ENCODE peak calls at places on chromosomes 1 and 21, in eight cellular contexts. One of them, this sample, is unnamed. For H3K36me3, the result is how much of the 10 kb centered on the place peaks cover.

GRCh38 chr1:222310830-222311229 is 237.1 kb downstream of the HHIPL2 start:
- DNase-seq in heart left ventricle: peak
- DNase-seq in Panc1: no peak
- DNase-seq in upper lobe of right lung: no peak
- DNase-seq in adipocyte: no peak
- DNase-seq in H7: no peak
- DNase-seq in NT2/D1: no peak
- DNase-seq in heart right ventricle: peak
- DNase-seq in this sample: no peak

GRCh38 chr1:27218736-27219135 is 15.7 kb upstream of the WDTC1 start:
- DNase-seq in Panc1: no peak
- DNase-seq in heart left ventricle: no peak
- DNase-seq in heart right ventricle: no peak
- DNase-seq in NT2/D1: no peak
- DNase-seq in upper lobe of right lung: no peak
- DNase-seq in H7: no peak
- DNase-seq in adipocyte: no peak
- DNase-seq in this sample: no peak

GRCh38 chr1:244843148-244843978 is 7.9 kb downstream of the COX20 start:
- DNase-seq in Panc1: no peak
- DNase-seq in adipocyte: peak
- DNase-seq in heart left ventricle: no peak
- DNase-seq in upper lobe of right lung: no peak
- DNase-seq in heart right ventricle: no peak
- DNase-seq in NT2/D1: no peak
- DNase-seq in H7: no peak
- DNase-seq in this sample: no peak

GRCh38 chr21:42346866-42347600 is 3.8 kb downstream of the TFF2 start:
- DNase-seq in heart left ventricle: no peak
- DNase-seq in upper lobe of right lung: no peak
- DNase-seq in adipocyte: no peak
- DNase-seq in NT2/D1: no peak
- DNase-seq in Panc1: no peak
- DNase-seq in heart right ventricle: no peak
- DNase-seq in H7: no peak
- DNase-seq in this sample: no peak

GRCh38 chr1:185562623-185563359 is 171.4 kb upstream of the HMCN1 start:
- DNase-seq in H7: no peak
- DNase-seq in adipocyte: no peak
- DNase-seq in NT2/D1: no peak
- DNase-seq in Panc1: no peak
- DNase-seq in heart right ventricle: no peak
- DNase-seq in upper lobe of right lung: no peak
- DNase-seq in heart left ventricle: no peak
- DNase-seq in this sample: no peak

GRCh38 chr1:53154859-53155438 is 12.5 kb upstream of the SLC1A7 start:
- DNase-seq in heart left ventricle: no peak
- DNase-seq in H7: no peak
- DNase-seq in Panc1: no peak
- DNase-seq in upper lobe of right lung: no peak
- DNase-seq in adipocyte: no peak
- DNase-seq in heart right ventricle: no peak
- DNase-seq in NT2/D1: no peak
- DNase-seq in this sample: no peak

GRCh38 chr1:177355575-177355974 is 184.8 kb downstream of the BRINP2 start:
- DNase-seq in upper lobe of right lung: no peak
- DNase-seq in adipocyte: peak
- DNase-seq in heart left ventricle: no peak
- DNase-seq in H7: no peak
- DNase-seq in Panc1: peak
- DNase-seq in NT2/D1: no peak
- DNase-seq in heart right ventricle: no peak
- DNase-seq in this sample: peak

GRCh38 chr1:44855742-44856141 is 12.7 kb upstream of the PTCH2 start:
- DNase-seq in heart left ventricle: no peak
- DNase-seq in heart right ventricle: no peak
- DNase-seq in H7: no peak
- DNase-seq in NT2/D1: no peak
- DNase-seq in Panc1: no peak
- DNase-seq in adipocyte: no peak
- DNase-seq in upper lobe of right lung: no peak
- DNase-seq in this sample: no peak

GRCh38 chr1:27365372-27366112 is 1.2 kb downstream of the MAP3K6 start:
- DNase-seq in heart left ventricle: peak
- DNase-seq in H7: peak
- DNase-seq in upper lobe of right lung: peak
- DNase-seq in NT2/D1: peak
- DNase-seq in heart right ventricle: peak
- DNase-seq in adipocyte: peak
- DNase-seq in Panc1: peak
- DNase-seq in this sample: no peak

GRCh38 chr1:172812118-172812517 is 153.2 kb downstream of the FASLG start:
- DNase-seq in adipocyte: no peak
- DNase-seq in Panc1: no peak
- DNase-seq in NT2/D1: no peak
- DNase-seq in upper lobe of right lung: no peak
- DNase-seq in heart right ventricle: no peak
- DNase-seq in heart left ventricle: no peak
- DNase-seq in H7: no peak
- DNase-seq in this sample: no peak

GRCh38 chr1:154777151-154777550 is 92.9 kb downstream of the KCNN3 start:
- DNase-seq in Panc1: no peak
- DNase-seq in H7: no peak
- DNase-seq in NT2/D1: no peak
- DNase-seq in upper lobe of right lung: no peak
- DNase-seq in heart right ventricle: no peak
- DNase-seq in heart left ventricle: no peak
- DNase-seq in adipocyte: no peak
- DNase-seq in this sample: no peak

GRCh38 chr1:230822092-230822581 is 46.2 kb downstream of the C1orf198 start:
- DNase-seq in upper lobe of right lung: no peak
- DNase-seq in Panc1: no peak
- DNase-seq in H7: no peak
- DNase-seq in heart left ventricle: peak
- DNase-seq in heart right ventricle: peak
- DNase-seq in NT2/D1: no peak
- DNase-seq in adipocyte: peak
- DNase-seq in this sample: no peak

GRCh38 chr1:47795102-47795501 is 202.1 kb downstream of the TRABD2B start:
- DNase-seq in Panc1: no peak
- DNase-seq in NT2/D1: no peak
- DNase-seq in heart right ventricle: no peak
- DNase-seq in upper lobe of right lung: no peak
- DNase-seq in H7: no peak
- DNase-seq in heart left ventricle: no peak
- DNase-seq in adipocyte: no peak
- DNase-seq in this sample: no peak

GRCh38 chr1:25232866-25233784 is 823 bp upstream of the SYF2 start:
- DNase-seq in Panc1: peak
- DNase-seq in heart right ventricle: peak
- DNase-seq in H7: peak
- DNase-seq in NT2/D1: peak
- DNase-seq in upper lobe of right lung: peak
- DNase-seq in heart left ventricle: peak
- DNase-seq in adipocyte: peak
- DNase-seq in this sample: peak

GRCh38 chr1:182206628-182207239 is 145.2 kb upstream of the ZNF648 start:
- DNase-seq in adipocyte: peak
- DNase-seq in upper lobe of right lung: no peak
- DNase-seq in heart left ventricle: peak
- DNase-seq in Panc1: no peak
- DNase-seq in NT2/D1: no peak
- DNase-seq in H7: no peak
- DNase-seq in heart right ventricle: peak
- DNase-seq in this sample: no peak

DNA sequence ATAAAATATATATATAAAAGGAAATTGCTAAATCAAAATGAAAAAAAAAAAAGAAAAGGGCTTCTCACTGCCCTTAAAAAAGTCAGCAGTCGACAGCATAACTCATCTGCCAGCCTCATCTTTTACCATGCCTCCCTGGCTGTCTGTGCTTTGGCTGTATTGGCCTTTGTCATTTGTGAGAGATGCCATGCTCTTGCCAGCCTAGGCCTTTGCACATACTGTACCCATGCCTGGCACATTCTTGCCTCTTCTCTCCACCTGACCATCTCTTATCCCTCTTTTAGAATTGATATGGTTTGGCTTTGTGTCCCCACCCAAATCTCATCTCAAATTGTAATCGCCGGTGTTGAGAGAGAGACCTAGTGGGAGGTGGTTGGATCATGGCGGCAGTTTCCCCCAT is 37.1 kb downstream of the DIRAS3 start:
- DNase-seq in Panc1: no peak
- DNase-seq in NT2/D1: no peak
- DNase-seq in H7: no peak
- DNase-seq in heart left ventricle: no peak
- DNase-seq in adipocyte: no peak
- DNase-seq in upper lobe of right lung: no peak
- DNase-seq in heart right ventricle: no peak
- DNase-seq in this sample: no peak
- H3K4me3 ChIP-seq in Panc1: no peak
- H3K4me3 ChIP-seq in NT2/D1: no peak
- H3K4me3 ChIP-seq in H7: no peak
- H3K4me3 ChIP-seq in heart left ventricle: no peak
- H3K4me3 ChIP-seq in adipocyte: no peak
- H3K4me3 ChIP-seq in upper lobe of right lung: no peak
- H3K4me3 ChIP-seq in heart right ventricle: no peak
- H3K4me3 ChIP-seq in this sample: no peak

GRCh38 chr1:229657993-229658755 is 32.1 kb downstream of the URB2 start:
- DNase-seq in Panc1: no peak
- DNase-seq in heart left ventricle: no peak
- DNase-seq in upper lobe of right lung: no peak
- DNase-seq in NT2/D1: no peak
- DNase-seq in H7: no peak
- DNase-seq in heart right ventricle: no peak
- DNase-seq in adipocyte: no peak
- DNase-seq in this sample: no peak
- H3K36me3 ChIP-seq in Panc1: under half
- H3K36me3 ChIP-seq in heart left ventricle: half or more
- H3K36me3 ChIP-seq in upper lobe of right lung: half or more
- H3K36me3 ChIP-seq in NT2/D1: half or more
- H3K36me3 ChIP-seq in H7: under half
- H3K36me3 ChIP-seq in heart right ventricle: under half
- H3K36me3 ChIP-seq in adipocyte: half or more
- H3K36me3 ChIP-seq in this sample: under half

DNA sequence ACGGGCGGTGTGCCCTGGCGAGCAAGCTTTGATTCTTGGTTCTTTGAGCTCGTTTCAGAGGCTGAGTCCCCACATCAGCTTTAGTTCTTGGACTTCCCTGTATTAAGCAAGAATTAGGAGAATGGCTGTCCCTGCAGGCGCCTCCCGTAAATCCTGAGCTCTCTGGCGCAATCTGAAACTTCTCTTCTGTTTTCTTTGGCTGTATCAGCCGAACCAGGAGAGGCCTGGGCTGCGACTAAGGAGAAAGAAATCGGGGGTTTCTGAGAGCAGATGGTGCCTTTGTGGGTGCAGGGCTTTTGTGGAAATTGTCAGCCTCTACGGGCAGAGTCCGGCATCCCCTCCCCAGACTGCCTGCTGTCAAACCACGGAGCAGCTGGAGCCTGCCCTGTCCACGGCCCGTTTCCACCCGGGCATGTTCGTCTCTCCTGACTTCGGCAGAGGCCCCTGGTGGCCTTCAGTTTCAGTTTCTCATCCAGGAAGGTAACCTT is 17.9 kb downstream of the CSTB start:
- DNase-seq in Panc1: no peak
- DNase-seq in heart right ventricle: no peak
- DNase-seq in adipocyte: peak
- DNase-seq in H7: no peak
- DNase-seq in NT2/D1: no peak
- DNase-seq in upper lobe of right lung: no peak
- DNase-seq in heart left ventricle: no peak
- DNase-seq in this sample: no peak
- H3K4me3 ChIP-seq in Panc1: no peak
- H3K4me3 ChIP-seq in heart right ventricle: no peak
- H3K4me3 ChIP-seq in adipocyte: peak
- H3K4me3 ChIP-seq in H7: no peak
- H3K4me3 ChIP-seq in NT2/D1: no peak
- H3K4me3 ChIP-seq in upper lobe of right lung: no peak
- H3K4me3 ChIP-seq in heart left ventricle: peak
- H3K4me3 ChIP-seq in this sample: no peak

GRCh38 chr1:228219245-228219961 is 11.6 kb downstream of the OBSCN start:
- DNase-seq in heart right ventricle: no peak
- DNase-seq in adipocyte: no peak
- DNase-seq in NT2/D1: no peak
- DNase-seq in heart left ventricle: no peak
- DNase-seq in Panc1: no peak
- DNase-seq in H7: no peak
- DNase-seq in upper lobe of right lung: no peak
- DNase-seq in this sample: no peak

GRCh38 chr1:228219962-228220780 is 12.3 kb downstream of the OBSCN start:
- DNase-seq in adipocyte: no peak
- DNase-seq in heart left ventricle: no peak
- DNase-seq in upper lobe of right lung: no peak
- DNase-seq in Panc1: no peak
- DNase-seq in H7: no peak
- DNase-seq in NT2/D1: no peak
- DNase-seq in heart right ventricle: no peak
- DNase-seq in this sample: no peak

GRCh38 chr1:228216371-228217320 is 8.8 kb downstream of the OBSCN start:
- DNase-seq in upper lobe of right lung: no peak
- DNase-seq in heart left ventricle: peak
- DNase-seq in H7: no peak
- DNase-seq in Panc1: no peak
- DNase-seq in NT2/D1: no peak
- DNase-seq in heart right ventricle: no peak
- DNase-seq in adipocyte: no peak
- DNase-seq in this sample: no peak

GRCh38 chr1:228217551-228218344 is 9.9 kb downstream of the OBSCN start:
- DNase-seq in upper lobe of right lung: no peak
- DNase-seq in NT2/D1: no peak
- DNase-seq in Panc1: no peak
- DNase-seq in heart right ventricle: no peak
- DNase-seq in heart left ventricle: no peak
- DNase-seq in H7: no peak
- DNase-seq in adipocyte: no peak
- DNase-seq in this sample: no peak

DNA sequence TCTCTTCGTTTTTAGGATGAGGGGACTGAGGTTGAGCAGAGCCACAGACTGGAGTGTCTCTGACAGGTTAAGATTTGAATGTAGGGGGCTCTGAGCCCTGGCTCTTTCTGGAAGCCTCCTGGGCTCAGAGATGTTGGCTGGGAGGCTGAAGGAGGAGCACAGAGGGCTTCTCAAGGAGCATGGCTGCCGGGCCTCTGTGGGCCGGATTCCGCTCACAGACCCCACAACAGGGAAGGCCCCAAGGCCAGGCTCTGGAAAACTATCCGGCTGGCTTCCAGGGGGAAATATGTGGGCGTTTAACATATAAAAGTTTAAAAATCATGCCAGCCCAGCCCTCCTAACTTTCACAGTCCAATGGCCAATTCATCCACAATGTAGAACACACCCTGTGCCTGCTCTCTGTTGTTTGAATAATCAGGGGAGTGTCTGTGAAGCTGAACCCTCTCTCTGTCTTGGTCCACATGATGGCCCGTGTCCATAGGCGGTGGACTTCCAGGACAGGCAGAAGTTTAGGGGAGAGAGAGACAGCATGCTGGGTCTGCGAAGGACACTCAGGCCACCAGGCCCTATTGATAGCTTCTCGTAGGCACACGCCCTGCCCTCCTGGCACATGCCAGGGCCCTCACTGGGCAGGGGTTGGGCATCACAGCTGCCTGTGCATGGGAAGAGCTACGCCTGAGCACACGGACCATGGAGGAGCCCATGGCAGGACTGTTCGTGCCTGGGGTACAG is 10.8 kb downstream of the OBSCN start:
- DNase-seq in upper lobe of right lung: no peak
- DNase-seq in heart left ventricle: no peak
- DNase-seq in Panc1: no peak
- DNase-seq in adipocyte: no peak
- DNase-seq in NT2/D1: no peak
- DNase-seq in heart right ventricle: no peak
- DNase-seq in H7: no peak
- DNase-seq in this sample: no peak
- H3K36me3 ChIP-seq in upper lobe of right lung: under half
- H3K36me3 ChIP-seq in heart left ventricle: under half
- H3K36me3 ChIP-seq in Panc1: under half
- H3K36me3 ChIP-seq in adipocyte: under half
- H3K36me3 ChIP-seq in NT2/D1: half or more
- H3K36me3 ChIP-seq in heart right ventricle: under half
- H3K36me3 ChIP-seq in H7: under half
- H3K36me3 ChIP-seq in this sample: under half

This sample was measured in iPS DF 6.9.